ENCODE peak calls at places on chromosomes 12 and 14, in four cellular contexts. P is astrocyte, K is HepG2, W is A549. D is an unnamed sample.

GRCh38 chr12:30847259-30847658 is 79.3 kb upstream of the TSPAN11 start:
- DNase-seq in P (peak), K (peak), W (peak), D (peak)

GRCh38 chr12:19397534-19397933 is 41.8 kb upstream of the AEBP2 start:
- DNase-seq in P (no peak), K (no peak), W (peak), D (peak)

GRCh38 chr12:56158926-56159461 is 835 bp downstream of the MYL6 start:
- DNase-seq in P (peak), K (peak), W (peak), D (peak)

GRCh38 chr12:131831021-131831571 is 2.9 kb downstream of the MMP17 start:
- DNase-seq in P (no peak), K (no peak), W (peak), D (peak)

GRCh38 chr12:41076114-41076513 is 112.0 kb upstream of the PDZRN4 start:
- DNase-seq in P (no peak), K (no peak), W (no peak), D (no peak)

GRCh38 chr14:37599527-37600368 is 4.3 kb downstream of the TTC6 start:
- DNase-seq in P (no peak), K (no peak), W (no peak), D (no peak)

GRCh38 chr12:25861226-25861625 is 97.3 kb upstream of the RASSF8 start:
- DNase-seq in P (no peak), K (no peak), W (no peak), D (no peak)

GRCh38 chr14:103576371-103577024 is 13.7 kb downstream of the COA8 start:
- DNase-seq in P (peak), K (no peak), W (peak), D (peak)

GRCh38 chr12:72612171-72612570 is 340.0 kb downstream of the TRHDE start:
- DNase-seq in P (no peak), K (no peak), W (no peak), D (no peak)

GRCh38 chr14:105888784-105889665 is 362.6 kb downstream of the TMEM121 start:
- DNase-seq in P (no peak), K (no peak), W (no peak), D (no peak)

GRCh38 chr14:105999361-106000028 is 473.1 kb downstream of the TMEM121 start:
- DNase-seq in P (no peak), K (peak), W (peak), D (no peak)

GRCh38 chr14:91317381-91318313 is 73.1 kb upstream of the GPR68 start:
- DNase-seq in P (no peak), K (no peak), W (no peak), D (peak)

GRCh38 chr14:21987937-21988336 is 314.3 kb upstream of the OR4E1 start:
- DNase-seq in P (no peak), K (peak), W (peak), D (peak)

GRCh38 chr12:32139064-32139421 is 32.4 kb downstream of the BICD1 start:
- DNase-seq in P (peak), K (no peak), W (no peak), D (peak)

GRCh38 chr14:97584528-97584927 is 787.3 kb downstream of the VRK1 start:
- DNase-seq in P (no peak), K (no peak), W (no peak), D (no peak)
- TF ChIP-seq CTCF in P (no peak), K (no peak), W (no peak), D (no peak)

DNA sequence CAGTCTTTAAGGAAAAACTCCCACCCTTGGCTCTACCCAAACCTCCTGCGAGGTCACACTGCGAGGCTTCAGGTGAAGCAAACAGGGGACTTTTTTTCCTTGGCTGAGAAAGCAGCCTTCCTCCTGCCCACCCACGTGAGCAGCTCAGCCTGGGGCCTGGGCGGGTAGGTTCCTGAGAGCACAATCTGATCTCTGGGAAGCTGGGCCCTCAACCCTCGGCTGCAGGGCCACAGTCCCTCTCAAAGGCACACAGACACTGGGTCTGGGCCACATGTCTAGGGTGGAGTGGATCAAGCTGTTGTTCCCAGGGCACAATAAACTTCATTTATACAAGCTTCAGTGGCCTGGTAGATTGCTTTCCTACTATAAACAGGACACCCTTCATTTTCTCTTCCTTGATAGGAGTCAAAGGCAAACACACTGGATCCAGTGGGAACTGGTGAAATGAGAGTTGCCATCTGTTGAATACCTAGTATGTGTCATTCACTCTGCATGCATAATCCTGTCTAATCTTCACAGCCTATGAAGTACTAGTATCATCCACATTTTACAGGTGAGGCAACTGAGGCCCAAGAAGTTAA is 41.3 kb upstream of the PNMA1 start:
- DNase-seq in P (no peak), K (no peak), W (no peak), D (no peak)
- H3K4me3 ChIP-seq in P (no peak), K (no peak), W (no peak), D (peak)

GRCh38 chr12:123533672-123534643 is at the start of gene RILPL1:
- DNase-seq in P (peak), K (peak), W (peak), D (peak)
- TF ChIP-seq CTCF in P (no peak), K (peak), W (peak), D (peak)

DNA sequence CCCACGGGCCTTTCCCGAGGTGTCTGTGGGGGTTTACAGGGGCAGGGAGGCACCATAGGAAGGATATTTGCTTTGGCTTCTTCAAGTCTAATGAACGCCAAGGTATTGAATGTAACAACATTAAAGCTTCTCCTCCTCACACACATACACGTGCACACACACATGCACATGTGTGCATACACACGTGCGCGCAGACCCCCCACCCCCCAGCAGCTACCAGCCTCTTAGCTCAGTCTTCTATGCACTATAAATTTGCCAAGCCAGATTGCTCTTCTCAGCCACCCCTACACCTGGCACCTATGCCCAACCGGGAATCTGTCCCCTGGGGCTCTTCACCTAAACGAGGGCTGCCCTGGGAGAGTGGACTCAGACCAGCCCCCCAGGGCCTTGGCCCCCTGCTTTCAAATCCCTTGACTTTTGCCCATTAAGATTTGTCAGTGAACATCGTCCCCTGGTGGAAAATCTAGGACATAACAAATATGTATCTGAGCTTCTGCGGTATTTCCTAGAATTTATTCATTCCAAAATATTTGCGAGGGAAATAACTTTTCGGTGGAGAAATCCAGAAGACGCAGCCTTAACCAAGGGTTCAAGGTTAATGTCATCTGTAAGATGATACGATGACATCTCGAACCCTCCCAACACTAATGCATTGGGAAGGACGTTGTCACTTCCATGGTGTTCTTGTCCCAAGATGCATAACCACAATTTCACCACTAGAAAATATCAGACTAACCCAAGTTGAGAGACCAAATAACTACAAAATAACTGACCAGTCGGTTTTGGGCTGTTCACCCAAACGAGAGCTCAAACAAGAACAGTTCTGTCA is 330.4 kb downstream of the MED13L start:
- DNase-seq in P (no peak), K (peak), W (no peak), D (no peak)
- H3K4me3 ChIP-seq in P (no peak), K (no peak), W (no peak), D (no peak)